ENCODE peak calls at places on chromosome 9, in five cellular contexts. Z is M059J; F is lower lobe of right lung; B is activated naive CD4-positive, alpha-beta T cell; X is H9. G is an unnamed sample.
A peak's percentile ranks its signal among the peaks of the same experiment; 100 is the strongest.

GRCh38 chr9:98339987-98340564 is 84.6 kb upstream of the TBC1D2 start:
- DNase-seq in Z (no peak), F (no peak), B (no peak), X (no peak), G (no peak)

GRCh38 chr9:86181379-86182315 is 77.8 kb downstream of the C9orf153 start:
- DNase-seq in Z (peak; percentile 65), F (no peak), B (no peak), X (no peak), G (no peak)

GRCh38 chr9:111676116-111676515 is 14.7 kb downstream of the GNG10 start:
- DNase-seq in Z (no peak), F (no peak), B (no peak), X (no peak), G (no peak)

GRCh38 chr9:79280691-79281090 is 291.1 kb upstream of the TLE4 start:
- DNase-seq in Z (no peak), F (no peak), B (no peak), X (no peak), G (no peak)

GRCh38 chr9:127877566-127877998 is at the start of gene AK1:
- DNase-seq in Z (peak; percentile 69), F (peak; percentile 88), B (no peak), X (peak; percentile 65), G (peak; percentile 87)

GRCh38 chr9:504921-505821 is 290.5 kb downstream of the DOCK8 start:
- DNase-seq in Z (peak; percentile 24), F (peak; percentile 55), B (no peak), X (peak; percentile 41), G (peak; percentile 56)

GRCh38 chr9:98862936-98863335 is 55.5 kb downstream of the GALNT12 start:
- DNase-seq in Z (no peak), F (no peak), B (no peak), X (no peak), G (no peak)

GRCh38 chr9:32404856-32405255 is 20.4 kb downstream of the ACO1 start:
- DNase-seq in Z (no peak), F (no peak), B (no peak), X (no peak), G (no peak)

GRCh38 chr9:18935521-18935920 is 97.5 kb downstream of the SAXO1 start:
- DNase-seq in Z (no peak), F (no peak), B (no peak), X (no peak), G (no peak)

GRCh38 chr9:102518324-102518723 is 476.8 kb upstream of the CYLC2 start:
- DNase-seq in Z (no peak), F (no peak), B (no peak), X (no peak), G (no peak)

GRCh38 chr9:133875131-133875530 is 117.0 kb downstream of the VAV2 start:
- DNase-seq in Z (peak; percentile 29), F (no peak), B (no peak), X (no peak), G (peak; percentile 80)

G was measured in islet precursor cell.